ENCODE peak calls at places on chromosomes 7 and 10, in seven cellular contexts. T is GM13977, K is cardiac fibroblast, Z is sigmoid colon, G is uterus, B is astrocyte, W is GM23338. H is an unnamed sample.

GRCh38 chr7:151663382-151664100 is 143.8 kb upstream of the RHEB start:
- DNase-seq in T (no peak), K (peak), Z (no peak), G (no peak), B (no peak), W (no peak), H (no peak)

GRCh38 chr10:100562806-100563293 is 27.1 kb downstream of the HIF1AN start:
- DNase-seq in T (no peak), K (peak), Z (no peak), G (peak), B (peak), W (peak), H (peak)

GRCh38 chr7:158237672-158238335 is 349.8 kb downstream of the PTPRN2 start:
- DNase-seq in T (no peak), K (no peak), Z (no peak), G (no peak), B (no peak), W (no peak), H (no peak)

GRCh38 chr7:112420236-112420945 is 29.9 kb upstream of the IFRD1 start:
- DNase-seq in T (no peak), K (no peak), Z (no peak), G (no peak), B (peak), W (no peak), H (no peak)

GRCh38 chr7:73770002-73770859 is at the start of gene CLDN3:
- DNase-seq in T (peak), K (peak), Z (no peak), G (no peak), B (peak), W (peak), H (peak)

GRCh38 chr7:6621195-6622128 is 6.1 kb downstream of the ZNF853 start:
- DNase-seq in T (no peak), K (no peak), Z (no peak), G (no peak), B (no peak), W (no peak), H (no peak)

GRCh38 chr7:48832303-48832845 is 92.0 kb upstream of the CDC14C start:
- DNase-seq in T (no peak), K (no peak), Z (no peak), G (no peak), B (no peak), W (no peak), H (no peak)

GRCh38 chr7:40551685-40552576 is 417.1 kb downstream of the SUGCT start:
- DNase-seq in T (no peak), K (peak), Z (no peak), G (no peak), B (peak), W (no peak), H (peak)

GRCh38 chr10:95400789-95401188 is 110.0 kb upstream of the PDLIM1 start:
- DNase-seq in T (no peak), K (no peak), Z (no peak), G (no peak), B (no peak), W (no peak), H (no peak)

GRCh38 chr7:15158141-15158810 is 255.7 kb upstream of the DGKB start:
- DNase-seq in T (no peak), K (peak), Z (no peak), G (no peak), B (no peak), W (no peak), H (no peak)

GRCh38 chr10:32256613-32257437 is 90.1 kb downstream of the EPC1 start:
- DNase-seq in T (peak), K (peak), Z (peak), G (peak), B (no peak), W (peak), H (peak)

GRCh38 chr10:8600192-8600591 is 545.7 kb downstream of the GATA3 start:
- DNase-seq in T (no peak), K (no peak), Z (no peak), G (no peak), B (peak), W (no peak), H (peak)

GRCh38 chr10:101489355-101489754 is 98.7 kb downstream of the POLL start:
- DNase-seq in T (no peak), K (peak), Z (no peak), G (no peak), B (peak), W (no peak), H (no peak)

GRCh38 chr7:98869001-98869373 is 827 bp downstream of the TMEM130 start:
- DNase-seq in T (no peak), K (no peak), Z (no peak), G (no peak), B (no peak), W (peak), H (no peak)

GRCh38 chr10:71614946-71615345 is 104.6 kb downstream of the C10orf105 start:
- DNase-seq in T (no peak), K (no peak), Z (no peak), G (peak), B (no peak), W (no peak), H (no peak)

GRCh38 chr7:48389977-48390376 is 218.7 kb downstream of the ABCA13 start:
- DNase-seq in T (no peak), K (peak), Z (no peak), G (no peak), B (peak), W (no peak), H (no peak)

GRCh38 chr10:124632064-124632531 is 112.1 kb downstream of the FAM53B start:
- DNase-seq in T (no peak), K (no peak), Z (no peak), G (peak), B (peak), W (peak), H (peak)

GRCh38 chr10:110138197-110138812 is 69.1 kb upstream of the MXI1 start:
- DNase-seq in T (peak), K (peak), Z (no peak), G (no peak), B (peak), W (peak), H (no peak)

GRCh38 chr10:51367120-51367519 is 292.8 kb downstream of the PRKG1 start:
- DNase-seq in T (no peak), K (no peak), Z (no peak), G (no peak), B (no peak), W (no peak), H (no peak)

GRCh38 chr10:51366044-51366443 is 291.8 kb downstream of the PRKG1 start:
- DNase-seq in T (no peak), K (no peak), Z (no peak), G (peak), B (no peak), W (no peak), H (no peak)

GRCh38 chr10:51371725-51372124 is 297.4 kb downstream of the PRKG1 start:
- DNase-seq in T (no peak), K (no peak), Z (no peak), G (no peak), B (no peak), W (peak), H (no peak)

GRCh38 chr10:51369903-51370302 is 295.6 kb downstream of the PRKG1 start:
- DNase-seq in T (no peak), K (peak), Z (no peak), G (no peak), B (peak), W (peak), H (no peak)

DNA sequence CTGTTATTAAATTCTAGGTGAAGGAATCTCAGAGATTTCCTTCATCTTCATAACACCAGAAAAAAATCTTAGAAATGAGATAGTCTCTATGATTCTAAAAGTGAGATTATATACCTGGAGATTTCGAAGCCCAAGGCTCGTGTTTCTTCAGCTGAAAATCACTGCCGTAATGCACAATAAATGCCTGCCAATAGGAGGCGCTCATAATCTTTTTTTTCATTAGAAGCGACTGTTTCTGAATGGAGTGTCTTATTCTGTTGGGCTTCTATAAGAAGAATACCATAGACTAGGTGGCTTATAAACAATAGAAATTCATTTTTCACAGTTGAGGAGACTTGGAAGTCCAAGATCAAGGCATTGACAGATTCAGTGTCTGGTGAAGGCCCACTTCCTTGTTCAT is 294.7 kb downstream of the PRKG1 start:
- DNase-seq in T (no peak), K (no peak), Z (no peak), G (no peak), B (no peak), W (peak), H (no peak)
- TF ChIP-seq CTCF in T (peak), K (no peak), Z (no peak), G (no peak), B (peak), W (peak), H (no peak)

DNA sequence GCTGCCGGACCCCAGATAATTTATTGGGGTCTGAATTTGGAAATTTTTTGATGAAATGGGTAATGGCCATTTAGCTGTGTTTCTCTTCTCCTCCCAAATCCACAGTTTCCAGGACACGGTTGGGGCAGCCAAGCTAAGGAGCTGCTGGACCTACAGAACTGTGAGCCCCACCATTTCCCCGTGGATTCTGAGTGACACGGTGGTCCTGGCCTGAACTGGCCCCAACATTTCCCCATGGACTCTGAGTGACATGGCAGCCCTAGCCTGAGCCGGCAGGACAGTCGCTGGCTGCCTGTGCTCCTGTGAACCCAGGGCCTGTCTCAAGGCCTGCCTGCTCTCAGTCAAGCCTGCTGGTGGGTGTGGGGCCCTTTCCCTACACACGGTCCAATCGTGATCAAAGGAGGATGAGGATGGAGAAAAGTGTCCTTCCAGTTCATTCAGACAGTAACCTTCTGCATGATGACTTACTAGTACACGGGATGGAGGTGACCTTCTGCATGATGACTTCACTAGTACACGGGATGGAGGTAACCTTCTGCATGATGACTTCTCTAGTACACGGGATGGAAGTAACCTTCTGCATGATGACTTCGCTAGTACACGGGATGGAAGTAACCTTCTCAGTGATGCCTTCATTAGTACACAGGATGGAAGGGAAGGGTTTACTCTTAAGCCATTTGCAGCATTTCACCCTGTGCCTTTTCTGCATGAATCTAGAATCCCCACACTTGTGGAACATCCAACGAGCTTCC is 359.9 kb downstream of the GLRX3 start:
- DNase-seq in T (no peak), K (no peak), Z (no peak), G (no peak), B (peak), W (no peak), H (no peak)
- TF ChIP-seq CTCF in T (no peak), K (no peak), Z (no peak), G (no peak), B (no peak), W (no peak), H (no peak)

DNA sequence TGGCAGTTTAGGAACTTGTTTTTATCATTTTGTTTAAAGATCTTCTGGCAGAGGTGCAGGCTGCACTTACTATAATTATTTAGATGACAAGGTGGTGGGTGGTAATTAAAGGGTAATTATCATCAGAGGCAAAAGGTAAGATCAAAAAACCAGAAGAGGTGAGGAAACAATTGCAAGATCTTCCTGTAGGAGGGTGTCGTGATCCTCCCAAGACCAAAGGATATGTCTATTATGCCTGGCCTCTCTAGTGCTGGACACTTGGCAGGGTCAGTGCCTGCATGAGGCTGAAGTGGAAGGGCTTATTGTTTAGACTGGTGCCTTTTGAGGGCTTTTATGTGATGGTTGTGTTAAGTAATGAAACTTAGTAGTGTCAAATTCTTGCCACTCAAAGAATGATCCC is 1.8 kb upstream of the WAPL start:
- DNase-seq in T (no peak), K (peak), Z (no peak), G (no peak), B (no peak), W (peak), H (no peak)
- TF ChIP-seq CTCF in T (no peak), K (peak), Z (no peak), G (no peak), B (peak), W (peak), H (no peak)

DNA sequence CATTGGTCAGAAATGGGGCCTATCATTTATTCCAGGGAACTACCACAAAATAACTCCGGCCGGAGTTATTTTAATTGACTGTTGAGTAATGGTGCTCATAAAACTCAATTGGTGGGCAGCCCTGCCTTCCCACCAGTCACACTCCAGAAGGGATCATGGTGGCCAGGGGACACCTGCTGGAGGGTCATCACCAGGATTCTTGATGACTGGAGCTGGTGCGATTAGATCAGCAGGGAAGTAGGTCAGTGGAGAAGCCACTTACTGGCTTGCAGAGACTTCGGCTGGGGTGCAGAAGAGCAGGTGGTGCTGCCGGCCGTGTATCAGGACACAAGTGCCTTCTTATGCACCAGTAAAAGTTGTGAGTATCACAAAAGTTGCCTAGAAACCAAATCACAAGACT is 82.6 kb upstream of the CHCHD3 start:
- DNase-seq in T (no peak), K (no peak), Z (no peak), G (no peak), B (no peak), W (no peak), H (no peak)
- TF ChIP-seq CTCF in T (no peak), K (no peak), Z (no peak), G (no peak), B (no peak), W (peak), H (no peak)